ENCODE peak calls at places on chromosomes 16 and 17, in eight cellular contexts. One of them, this sample, is unnamed.

GRCh38 chr17:82804442-82805191 is 35.2 kb downstream of the ZNF750 start:
- DNase-seq in lower leg skin: no peak
- DNase-seq in fibroblast of pulmonary artery: peak; percentile 68
- DNase-seq in Panc1: no peak
- DNase-seq in activated CD8-positive, alpha-beta T cell treated with anti-CD3 and anti-CD28 coated beads for 36 hours: no peak
- DNase-seq in stimulated activated CD8-positive, alpha-beta memory T cell treated with anti-CD3 and anti-CD28 coated beads, Interleukin-4, amount 100 ng/mL, for 1 hour: no peak
- DNase-seq in NCI-H1930: no peak
- DNase-seq in HFFc6: no peak
- DNase-seq in this sample: no peak

GRCh38 chr17:8888704-8889302 is 21.3 kb upstream of the PIK3R6 start:
- DNase-seq in lower leg skin: no peak
- DNase-seq in fibroblast of pulmonary artery: no peak
- DNase-seq in Panc1: no peak
- DNase-seq in activated CD8-positive, alpha-beta T cell treated with anti-CD3 and anti-CD28 coated beads for 36 hours: no peak
- DNase-seq in stimulated activated CD8-positive, alpha-beta memory T cell treated with anti-CD3 and anti-CD28 coated beads, Interleukin-4, amount 100 ng/mL, for 1 hour: no peak
- DNase-seq in NCI-H1930: no peak
- DNase-seq in HFFc6: no peak
- DNase-seq in this sample: no peak

GRCh38 chr17:37527249-37527851 is 37.7 kb downstream of the DUSP14 start:
- DNase-seq in lower leg skin: peak; percentile 18
- DNase-seq in fibroblast of pulmonary artery: peak; percentile 70
- DNase-seq in Panc1: peak; percentile 13
- DNase-seq in activated CD8-positive, alpha-beta T cell treated with anti-CD3 and anti-CD28 coated beads for 36 hours: peak; percentile 32
- DNase-seq in stimulated activated CD8-positive, alpha-beta memory T cell treated with anti-CD3 and anti-CD28 coated beads, Interleukin-4, amount 100 ng/mL, for 1 hour: no peak
- DNase-seq in NCI-H1930: peak; percentile 16
- DNase-seq in HFFc6: peak; percentile 64
- DNase-seq in this sample: peak; percentile 55

GRCh38 chr16:4172070-4172469 is 55.8 kb upstream of the ADCY9 start:
- DNase-seq in lower leg skin: no peak
- DNase-seq in fibroblast of pulmonary artery: peak; percentile 36
- DNase-seq in Panc1: no peak
- DNase-seq in activated CD8-positive, alpha-beta T cell treated with anti-CD3 and anti-CD28 coated beads for 36 hours: no peak
- DNase-seq in stimulated activated CD8-positive, alpha-beta memory T cell treated with anti-CD3 and anti-CD28 coated beads, Interleukin-4, amount 100 ng/mL, for 1 hour: no peak
- DNase-seq in NCI-H1930: no peak
- DNase-seq in HFFc6: peak; percentile 79
- DNase-seq in this sample: no peak

GRCh38 chr16:30437511-30438046 is 7.7 kb upstream of the DCTPP1 start:
- DNase-seq in lower leg skin: no peak
- DNase-seq in fibroblast of pulmonary artery: no peak
- DNase-seq in Panc1: no peak
- DNase-seq in activated CD8-positive, alpha-beta T cell treated with anti-CD3 and anti-CD28 coated beads for 36 hours: no peak
- DNase-seq in stimulated activated CD8-positive, alpha-beta memory T cell treated with anti-CD3 and anti-CD28 coated beads, Interleukin-4, amount 100 ng/mL, for 1 hour: no peak
- DNase-seq in NCI-H1930: no peak
- DNase-seq in HFFc6: no peak
- DNase-seq in this sample: no peak

GRCh38 chr16:89722392-89723278 is 1.3 kb downstream of the ZNF276 start:
- DNase-seq in lower leg skin: peak; percentile 95
- DNase-seq in fibroblast of pulmonary artery: peak; percentile 52
- DNase-seq in Panc1: no peak
- DNase-seq in activated CD8-positive, alpha-beta T cell treated with anti-CD3 and anti-CD28 coated beads for 36 hours: peak; percentile 87
- DNase-seq in stimulated activated CD8-positive, alpha-beta memory T cell treated with anti-CD3 and anti-CD28 coated beads, Interleukin-4, amount 100 ng/mL, for 1 hour: peak; percentile 45
- DNase-seq in NCI-H1930: no peak
- DNase-seq in HFFc6: no peak
- DNase-seq in this sample: no peak

GRCh38 chr17:13940858-13941665 is 128.2 kb upstream of the COX10 start:
- DNase-seq in lower leg skin: no peak
- DNase-seq in fibroblast of pulmonary artery: peak; percentile 22
- DNase-seq in Panc1: no peak
- DNase-seq in activated CD8-positive, alpha-beta T cell treated with anti-CD3 and anti-CD28 coated beads for 36 hours: no peak
- DNase-seq in stimulated activated CD8-positive, alpha-beta memory T cell treated with anti-CD3 and anti-CD28 coated beads, Interleukin-4, amount 100 ng/mL, for 1 hour: no peak
- DNase-seq in NCI-H1930: no peak
- DNase-seq in HFFc6: peak; percentile 85
- DNase-seq in this sample: no peak

GRCh38 chr16:10661737-10662136 is 33.0 kb downstream of the TEKT5 start:
- DNase-seq in lower leg skin: no peak
- DNase-seq in fibroblast of pulmonary artery: no peak
- DNase-seq in Panc1: no peak
- DNase-seq in activated CD8-positive, alpha-beta T cell treated with anti-CD3 and anti-CD28 coated beads for 36 hours: no peak
- DNase-seq in stimulated activated CD8-positive, alpha-beta memory T cell treated with anti-CD3 and anti-CD28 coated beads, Interleukin-4, amount 100 ng/mL, for 1 hour: no peak
- DNase-seq in NCI-H1930: no peak
- DNase-seq in HFFc6: no peak
- DNase-seq in this sample: no peak

GRCh38 chr16:14131774-14132695 is 60.9 kb downstream of the MRTFB start:
- DNase-seq in lower leg skin: no peak
- DNase-seq in fibroblast of pulmonary artery: peak; percentile 3
- DNase-seq in Panc1: no peak
- DNase-seq in activated CD8-positive, alpha-beta T cell treated with anti-CD3 and anti-CD28 coated beads for 36 hours: no peak
- DNase-seq in stimulated activated CD8-positive, alpha-beta memory T cell treated with anti-CD3 and anti-CD28 coated beads, Interleukin-4, amount 100 ng/mL, for 1 hour: no peak
- DNase-seq in NCI-H1930: no peak
- DNase-seq in HFFc6: no peak
- DNase-seq in this sample: no peak

GRCh38 chr16:21037168-21037567 is 113.5 kb downstream of the DNAH3 start:
- DNase-seq in lower leg skin: peak; percentile 1
- DNase-seq in fibroblast of pulmonary artery: no peak
- DNase-seq in Panc1: no peak
- DNase-seq in activated CD8-positive, alpha-beta T cell treated with anti-CD3 and anti-CD28 coated beads for 36 hours: no peak
- DNase-seq in stimulated activated CD8-positive, alpha-beta memory T cell treated with anti-CD3 and anti-CD28 coated beads, Interleukin-4, amount 100 ng/mL, for 1 hour: no peak
- DNase-seq in NCI-H1930: no peak
- DNase-seq in HFFc6: no peak
- DNase-seq in this sample: no peak

GRCh38 chr17:46002311-46002972 is 3.4 kb downstream of the STH start:
- DNase-seq in lower leg skin: peak; percentile 94
- DNase-seq in fibroblast of pulmonary artery: peak; percentile 70
- DNase-seq in Panc1: peak; percentile 20
- DNase-seq in activated CD8-positive, alpha-beta T cell treated with anti-CD3 and anti-CD28 coated beads for 36 hours: peak; percentile 84
- DNase-seq in stimulated activated CD8-positive, alpha-beta memory T cell treated with anti-CD3 and anti-CD28 coated beads, Interleukin-4, amount 100 ng/mL, for 1 hour: peak; percentile 58
- DNase-seq in NCI-H1930: peak; percentile 16
- DNase-seq in HFFc6: peak; percentile 38
- DNase-seq in this sample: peak; percentile 30

GRCh38 chr17:14427914-14428639 is 127.2 kb downstream of the HS3ST3B1 start:
- DNase-seq in lower leg skin: no peak
- DNase-seq in fibroblast of pulmonary artery: no peak
- DNase-seq in Panc1: no peak
- DNase-seq in activated CD8-positive, alpha-beta T cell treated with anti-CD3 and anti-CD28 coated beads for 36 hours: peak; percentile 77
- DNase-seq in stimulated activated CD8-positive, alpha-beta memory T cell treated with anti-CD3 and anti-CD28 coated beads, Interleukin-4, amount 100 ng/mL, for 1 hour: peak; percentile 23
- DNase-seq in NCI-H1930: no peak
- DNase-seq in HFFc6: no peak
- DNase-seq in this sample: no peak

GRCh38 chr16:31215287-31216115 is 1.4 kb downstream of the PYDC1 start:
- DNase-seq in lower leg skin: peak; percentile 86
- DNase-seq in fibroblast of pulmonary artery: peak; percentile 56
- DNase-seq in Panc1: no peak
- DNase-seq in activated CD8-positive, alpha-beta T cell treated with anti-CD3 and anti-CD28 coated beads for 36 hours: peak; percentile 52
- DNase-seq in stimulated activated CD8-positive, alpha-beta memory T cell treated with anti-CD3 and anti-CD28 coated beads, Interleukin-4, amount 100 ng/mL, for 1 hour: no peak
- DNase-seq in NCI-H1930: no peak
- DNase-seq in HFFc6: peak; percentile 35
- DNase-seq in this sample: peak; percentile 12

GRCh38 chr16:22348296-22348695 is 26.1 kb downstream of the CDR2 start:
- DNase-seq in lower leg skin: no peak
- DNase-seq in fibroblast of pulmonary artery: no peak
- DNase-seq in Panc1: no peak
- DNase-seq in activated CD8-positive, alpha-beta T cell treated with anti-CD3 and anti-CD28 coated beads for 36 hours: no peak
- DNase-seq in stimulated activated CD8-positive, alpha-beta memory T cell treated with anti-CD3 and anti-CD28 coated beads, Interleukin-4, amount 100 ng/mL, for 1 hour: no peak
- DNase-seq in NCI-H1930: no peak
- DNase-seq in HFFc6: peak; percentile 72
- DNase-seq in this sample: no peak

GRCh38 chr16:75486014-75486404 is 9.2 kb downstream of the CHST6 start:
- DNase-seq in lower leg skin: no peak
- DNase-seq in fibroblast of pulmonary artery: no peak
- DNase-seq in Panc1: no peak
- DNase-seq in activated CD8-positive, alpha-beta T cell treated with anti-CD3 and anti-CD28 coated beads for 36 hours: no peak
- DNase-seq in stimulated activated CD8-positive, alpha-beta memory T cell treated with anti-CD3 and anti-CD28 coated beads, Interleukin-4, amount 100 ng/mL, for 1 hour: no peak
- DNase-seq in NCI-H1930: no peak
- DNase-seq in HFFc6: no peak
- DNase-seq in this sample: no peak

GRCh38 chr17:41393294-41393693 is 4.1 kb downstream of the KRT31 start:
- DNase-seq in lower leg skin: no peak
- DNase-seq in fibroblast of pulmonary artery: peak; percentile 46
- DNase-seq in Panc1: no peak
- DNase-seq in activated CD8-positive, alpha-beta T cell treated with anti-CD3 and anti-CD28 coated beads for 36 hours: no peak
- DNase-seq in stimulated activated CD8-positive, alpha-beta memory T cell treated with anti-CD3 and anti-CD28 coated beads, Interleukin-4, amount 100 ng/mL, for 1 hour: no peak
- DNase-seq in NCI-H1930: no peak
- DNase-seq in HFFc6: no peak
- DNase-seq in this sample: no peak

GRCh38 chr16:14135704-14136103 is 64.6 kb downstream of the MRTFB start:
- DNase-seq in lower leg skin: no peak
- DNase-seq in fibroblast of pulmonary artery: no peak
- DNase-seq in Panc1: no peak
- DNase-seq in activated CD8-positive, alpha-beta T cell treated with anti-CD3 and anti-CD28 coated beads for 36 hours: no peak
- DNase-seq in stimulated activated CD8-positive, alpha-beta memory T cell treated with anti-CD3 and anti-CD28 coated beads, Interleukin-4, amount 100 ng/mL, for 1 hour: no peak
- DNase-seq in NCI-H1930: no peak
- DNase-seq in HFFc6: no peak
- DNase-seq in this sample: no peak

GRCh38 chr17:36674278-36674650 is 72.9 kb downstream of the MRM1 start:
- DNase-seq in lower leg skin: no peak
- DNase-seq in fibroblast of pulmonary artery: no peak
- DNase-seq in Panc1: no peak
- DNase-seq in activated CD8-positive, alpha-beta T cell treated with anti-CD3 and anti-CD28 coated beads for 36 hours: peak; percentile 73
- DNase-seq in stimulated activated CD8-positive, alpha-beta memory T cell treated with anti-CD3 and anti-CD28 coated beads, Interleukin-4, amount 100 ng/mL, for 1 hour: peak; percentile 10
- DNase-seq in NCI-H1930: no peak
- DNase-seq in HFFc6: no peak
- DNase-seq in this sample: no peak

GRCh38 chr17:17343896-17344506 is 40.8 kb downstream of the NT5M start:
- DNase-seq in lower leg skin: peak; percentile 49
- DNase-seq in fibroblast of pulmonary artery: no peak
- DNase-seq in Panc1: no peak
- DNase-seq in activated CD8-positive, alpha-beta T cell treated with anti-CD3 and anti-CD28 coated beads for 36 hours: no peak
- DNase-seq in stimulated activated CD8-positive, alpha-beta memory T cell treated with anti-CD3 and anti-CD28 coated beads, Interleukin-4, amount 100 ng/mL, for 1 hour: no peak
- DNase-seq in NCI-H1930: no peak
- DNase-seq in HFFc6: no peak
- DNase-seq in this sample: no peak

GRCh38 chr17:19716108-19717030 is at the start of gene SLC47A2:
- DNase-seq in lower leg skin: peak; percentile 62
- DNase-seq in fibroblast of pulmonary artery: no peak
- DNase-seq in Panc1: no peak
- DNase-seq in activated CD8-positive, alpha-beta T cell treated with anti-CD3 and anti-CD28 coated beads for 36 hours: no peak
- DNase-seq in stimulated activated CD8-positive, alpha-beta memory T cell treated with anti-CD3 and anti-CD28 coated beads, Interleukin-4, amount 100 ng/mL, for 1 hour: no peak
- DNase-seq in NCI-H1930: no peak
- DNase-seq in HFFc6: no peak
- DNase-seq in this sample: no peak

GRCh38 chr16:53207810-53208752 is 153.3 kb downstream of the CHD9 start:
- DNase-seq in lower leg skin: no peak
- DNase-seq in fibroblast of pulmonary artery: peak; percentile 89
- DNase-seq in Panc1: peak; percentile 50
- DNase-seq in activated CD8-positive, alpha-beta T cell treated with anti-CD3 and anti-CD28 coated beads for 36 hours: peak; percentile 32
- DNase-seq in stimulated activated CD8-positive, alpha-beta memory T cell treated with anti-CD3 and anti-CD28 coated beads, Interleukin-4, amount 100 ng/mL, for 1 hour: no peak
- DNase-seq in NCI-H1930: peak; percentile 23
- DNase-seq in HFFc6: peak; percentile 78
- DNase-seq in this sample: peak; percentile 78

GRCh38 chr16:31860508-31860907 is 13.1 kb upstream of the ZNF267 start:
- DNase-seq in lower leg skin: no peak
- DNase-seq in fibroblast of pulmonary artery: no peak
- DNase-seq in Panc1: no peak
- DNase-seq in activated CD8-positive, alpha-beta T cell treated with anti-CD3 and anti-CD28 coated beads for 36 hours: no peak
- DNase-seq in stimulated activated CD8-positive, alpha-beta memory T cell treated with anti-CD3 and anti-CD28 coated beads, Interleukin-4, amount 100 ng/mL, for 1 hour: no peak
- DNase-seq in NCI-H1930: no peak
- DNase-seq in HFFc6: no peak
- DNase-seq in this sample: no peak

GRCh38 chr16:83727018-83727417 is 80.8 kb upstream of the HSBP1 start:
- DNase-seq in lower leg skin: no peak
- DNase-seq in fibroblast of pulmonary artery: peak; percentile 45
- DNase-seq in Panc1: no peak
- DNase-seq in activated CD8-positive, alpha-beta T cell treated with anti-CD3 and anti-CD28 coated beads for 36 hours: peak; percentile 18
- DNase-seq in stimulated activated CD8-positive, alpha-beta memory T cell treated with anti-CD3 and anti-CD28 coated beads, Interleukin-4, amount 100 ng/mL, for 1 hour: no peak
- DNase-seq in NCI-H1930: no peak
- DNase-seq in HFFc6: no peak
- DNase-seq in this sample: no peak

GRCh38 chr16:86018487-86018886 is 119.5 kb downstream of the IRF8 start:
- DNase-seq in lower leg skin: peak; percentile 72
- DNase-seq in fibroblast of pulmonary artery: peak; percentile 44
- DNase-seq in Panc1: no peak
- DNase-seq in activated CD8-positive, alpha-beta T cell treated with anti-CD3 and anti-CD28 coated beads for 36 hours: peak; percentile 16
- DNase-seq in stimulated activated CD8-positive, alpha-beta memory T cell treated with anti-CD3 and anti-CD28 coated beads, Interleukin-4, amount 100 ng/mL, for 1 hour: no peak
- DNase-seq in NCI-H1930: no peak
- DNase-seq in HFFc6: peak; percentile 17
- DNase-seq in this sample: no peak

GRCh38 chr17:57921342-57921741 is 33.9 kb downstream of the CUEDC1 start:
- DNase-seq in lower leg skin: no peak
- DNase-seq in fibroblast of pulmonary artery: peak; percentile 77
- DNase-seq in Panc1: no peak
- DNase-seq in activated CD8-positive, alpha-beta T cell treated with anti-CD3 and anti-CD28 coated beads for 36 hours: no peak
- DNase-seq in stimulated activated CD8-positive, alpha-beta memory T cell treated with anti-CD3 and anti-CD28 coated beads, Interleukin-4, amount 100 ng/mL, for 1 hour: no peak
- DNase-seq in NCI-H1930: no peak
- DNase-seq in HFFc6: no peak
- DNase-seq in this sample: no peak

GRCh38 chr17:41324180-41325075 is 8.9 kb upstream of the KRTAP17-1 start:
- DNase-seq in lower leg skin: peak; percentile 79
- DNase-seq in fibroblast of pulmonary artery: peak; percentile 3
- DNase-seq in Panc1: no peak
- DNase-seq in activated CD8-positive, alpha-beta T cell treated with anti-CD3 and anti-CD28 coated beads for 36 hours: peak; percentile 34
- DNase-seq in stimulated activated CD8-positive, alpha-beta memory T cell treated with anti-CD3 and anti-CD28 coated beads, Interleukin-4, amount 100 ng/mL, for 1 hour: no peak
- DNase-seq in NCI-H1930: no peak
- DNase-seq in HFFc6: no peak
- DNase-seq in this sample: no peak

GRCh38 chr17:7897090-7897489 is 8.5 kb downstream of the CHD3 start:
- DNase-seq in lower leg skin: peak; percentile 60
- DNase-seq in fibroblast of pulmonary artery: no peak
- DNase-seq in Panc1: no peak
- DNase-seq in activated CD8-positive, alpha-beta T cell treated with anti-CD3 and anti-CD28 coated beads for 36 hours: no peak
- DNase-seq in stimulated activated CD8-positive, alpha-beta memory T cell treated with anti-CD3 and anti-CD28 coated beads, Interleukin-4, amount 100 ng/mL, for 1 hour: no peak
- DNase-seq in NCI-H1930: no peak
- DNase-seq in HFFc6: no peak
- DNase-seq in this sample: no peak

GRCh38 chr16:87464691-87465300 is 28.0 kb downstream of the ZCCHC14 start:
- DNase-seq in lower leg skin: peak; percentile 95
- DNase-seq in fibroblast of pulmonary artery: peak; percentile 92
- DNase-seq in Panc1: no peak
- DNase-seq in activated CD8-positive, alpha-beta T cell treated with anti-CD3 and anti-CD28 coated beads for 36 hours: peak; percentile 67
- DNase-seq in stimulated activated CD8-positive, alpha-beta memory T cell treated with anti-CD3 and anti-CD28 coated beads, Interleukin-4, amount 100 ng/mL, for 1 hour: no peak
- DNase-seq in NCI-H1930: no peak
- DNase-seq in HFFc6: peak; percentile 88
- DNase-seq in this sample: no peak

GRCh38 chr17:65071861-65072260 is 15.3 kb upstream of the GNA13 start:
- DNase-seq in lower leg skin: no peak
- DNase-seq in fibroblast of pulmonary artery: no peak
- DNase-seq in Panc1: no peak
- DNase-seq in activated CD8-positive, alpha-beta T cell treated with anti-CD3 and anti-CD28 coated beads for 36 hours: no peak
- DNase-seq in stimulated activated CD8-positive, alpha-beta memory T cell treated with anti-CD3 and anti-CD28 coated beads, Interleukin-4, amount 100 ng/mL, for 1 hour: no peak
- DNase-seq in NCI-H1930: no peak
- DNase-seq in HFFc6: peak; percentile 41
- DNase-seq in this sample: no peak

GRCh38 chr17:50487213-50488096 is 8.8 kb downstream of the RSAD1 start:
- DNase-seq in lower leg skin: no peak
- DNase-seq in fibroblast of pulmonary artery: no peak
- DNase-seq in Panc1: no peak
- DNase-seq in activated CD8-positive, alpha-beta T cell treated with anti-CD3 and anti-CD28 coated beads for 36 hours: no peak
- DNase-seq in stimulated activated CD8-positive, alpha-beta memory T cell treated with anti-CD3 and anti-CD28 coated beads, Interleukin-4, amount 100 ng/mL, for 1 hour: no peak
- DNase-seq in NCI-H1930: no peak
- DNase-seq in HFFc6: peak; percentile 9
- DNase-seq in this sample: no peak

GRCh38 chr16:19294156-19294649 is 8.7 kb downstream of the CLEC19A start:
- DNase-seq in lower leg skin: peak; percentile 86
- DNase-seq in fibroblast of pulmonary artery: peak; percentile 21
- DNase-seq in Panc1: no peak
- DNase-seq in activated CD8-positive, alpha-beta T cell treated with anti-CD3 and anti-CD28 coated beads for 36 hours: peak; percentile 64
- DNase-seq in stimulated activated CD8-positive, alpha-beta memory T cell treated with anti-CD3 and anti-CD28 coated beads, Interleukin-4, amount 100 ng/mL, for 1 hour: no peak
- DNase-seq in NCI-H1930: no peak
- DNase-seq in HFFc6: no peak
- DNase-seq in this sample: no peak

GRCh38 chr16:9836118-9836736 is 346.0 kb downstream of the GRIN2A start:
- DNase-seq in lower leg skin: no peak
- DNase-seq in fibroblast of pulmonary artery: peak; percentile 39
- DNase-seq in Panc1: no peak
- DNase-seq in activated CD8-positive, alpha-beta T cell treated with anti-CD3 and anti-CD28 coated beads for 36 hours: no peak
- DNase-seq in stimulated activated CD8-positive, alpha-beta memory T cell treated with anti-CD3 and anti-CD28 coated beads, Interleukin-4, amount 100 ng/mL, for 1 hour: no peak
- DNase-seq in NCI-H1930: no peak
- DNase-seq in HFFc6: no peak
- DNase-seq in this sample: no peak

GRCh38 chr17:78781339-78782304 is at the start of gene CYTH1:
- DNase-seq in lower leg skin: peak; percentile 93
- DNase-seq in fibroblast of pulmonary artery: peak; percentile 27
- DNase-seq in Panc1: no peak
- DNase-seq in activated CD8-positive, alpha-beta T cell treated with anti-CD3 and anti-CD28 coated beads for 36 hours: peak; percentile 50
- DNase-seq in stimulated activated CD8-positive, alpha-beta memory T cell treated with anti-CD3 and anti-CD28 coated beads, Interleukin-4, amount 100 ng/mL, for 1 hour: no peak
- DNase-seq in NCI-H1930: no peak
- DNase-seq in HFFc6: no peak
- DNase-seq in this sample: no peak

GRCh38 chr17:7097940-7098339 is 16.7 kb downstream of the ASGR2 start:
- DNase-seq in lower leg skin: no peak
- DNase-seq in fibroblast of pulmonary artery: no peak
- DNase-seq in Panc1: no peak
- DNase-seq in activated CD8-positive, alpha-beta T cell treated with anti-CD3 and anti-CD28 coated beads for 36 hours: no peak
- DNase-seq in stimulated activated CD8-positive, alpha-beta memory T cell treated with anti-CD3 and anti-CD28 coated beads, Interleukin-4, amount 100 ng/mL, for 1 hour: no peak
- DNase-seq in NCI-H1930: no peak
- DNase-seq in HFFc6: peak; percentile 3
- DNase-seq in this sample: no peak

This sample was measured in NCI-H748 treated with DMSO at 0.1 percent for 48 hours.